ENCODE peak calls at places on chromosomes 7 and 10, in four cellular contexts. S is K562, O is HepG2, F is A549. B is an unnamed sample.

GRCh38 chr10:90947025-90947960 is 26.4 kb upstream of the ANKRD1 start:
- DNase-seq in S (no peak), O (no peak), F (no peak), B (no peak)

GRCh38 chr10:16612148-16612742 is 90.6 kb upstream of the C1QL3 start:
- DNase-seq in S (peak), O (peak), F (no peak), B (peak)

GRCh38 chr7:24820730-24821044 is 63.4 kb upstream of the GSDME start:
- DNase-seq in S (no peak), O (peak), F (peak), B (no peak)

GRCh38 chr7:73522081-73522818 is at the start of gene BAZ1B:
- DNase-seq in S (peak), O (peak), F (peak), B (peak)

GRCh38 chr10:110511734-110512449 is 14.2 kb downstream of the DUSP5 start:
- DNase-seq in S (no peak), O (peak), F (no peak), B (no peak)

GRCh38 chr7:64886956-64887545 is 16.0 kb upstream of the ZNF273 start:
- DNase-seq in S (no peak), O (no peak), F (no peak), B (no peak)

GRCh38 chr7:99953649-99954048 is 22.2 kb downstream of the AZGP1 start:
- DNase-seq in S (no peak), O (no peak), F (no peak), B (no peak)

GRCh38 chr7:150927954-150928340 is 50.2 kb downstream of the KCNH2 start:
- DNase-seq in S (peak), O (no peak), F (peak), B (no peak)

GRCh38 chr7:50664461-50664922 is 99.3 kb upstream of the DDC start:
- DNase-seq in S (no peak), O (no peak), F (no peak), B (no peak)

GRCh38 chr7:7562736-7563135 is 3.9 kb upstream of the MIOS start:
- DNase-seq in S (no peak), O (no peak), F (no peak), B (no peak)

GRCh38 chr10:64396105-64396504 is 874.9 kb downstream of the REEP3 start:
- DNase-seq in S (no peak), O (no peak), F (no peak), B (no peak)

GRCh38 chr7:88516424-88516823 is 209.7 kb upstream of the STEAP4 start:
- DNase-seq in S (no peak), O (no peak), F (no peak), B (no peak)

GRCh38 chr10:15621116-15621515 is 98.6 kb downstream of the ITGA8 start:
- DNase-seq in S (no peak), O (no peak), F (no peak), B (no peak)

GRCh38 chr10:24616536-24616935 is 107.2 kb downstream of the ARHGAP21 start:
- DNase-seq in S (no peak), O (no peak), F (no peak), B (no peak)

GRCh38 chr7:69782917-69783684 is 184.8 kb downstream of the AUTS2 start:
- DNase-seq in S (no peak), O (no peak), F (no peak), B (no peak)

GRCh38 chr10:10438335-10439123 is 579.1 kb upstream of the CELF2 start:
- DNase-seq in S (no peak), O (no peak), F (no peak), B (no peak)

GRCh38 chr10:113303747-113304146 is 249.1 kb upstream of the HABP2 start:
- DNase-seq in S (no peak), O (peak), F (no peak), B (no peak)

GRCh38 chr7:46832136-46832535 is 749.8 kb downstream of the TNS3 start:
- DNase-seq in S (no peak), O (no peak), F (no peak), B (no peak)

GRCh38 chr10:118912961-118913360 is 116.6 kb upstream of the NANOS1 start:
- DNase-seq in S (no peak), O (peak), F (no peak), B (no peak)

GRCh38 chr10:118911361-118911760 is 118.2 kb upstream of the NANOS1 start:
- DNase-seq in S (no peak), O (peak), F (peak), B (no peak)

GRCh38 chr10:118910702-118911101 is 118.8 kb upstream of the NANOS1 start:
- DNase-seq in S (no peak), O (no peak), F (no peak), B (no peak)

GRCh38 chr10:118907051-118907450 is 122.5 kb upstream of the NANOS1 start:
- DNase-seq in S (no peak), O (no peak), F (no peak), B (no peak)

GRCh38 chr10:118908487-118909280 is 120.8 kb upstream of the NANOS1 start:
- DNase-seq in S (peak), O (no peak), F (no peak), B (no peak)
- TF ChIP-seq HMGXB4 in S (no peak), O (no peak), F (no peak), B (no peak)

DNA sequence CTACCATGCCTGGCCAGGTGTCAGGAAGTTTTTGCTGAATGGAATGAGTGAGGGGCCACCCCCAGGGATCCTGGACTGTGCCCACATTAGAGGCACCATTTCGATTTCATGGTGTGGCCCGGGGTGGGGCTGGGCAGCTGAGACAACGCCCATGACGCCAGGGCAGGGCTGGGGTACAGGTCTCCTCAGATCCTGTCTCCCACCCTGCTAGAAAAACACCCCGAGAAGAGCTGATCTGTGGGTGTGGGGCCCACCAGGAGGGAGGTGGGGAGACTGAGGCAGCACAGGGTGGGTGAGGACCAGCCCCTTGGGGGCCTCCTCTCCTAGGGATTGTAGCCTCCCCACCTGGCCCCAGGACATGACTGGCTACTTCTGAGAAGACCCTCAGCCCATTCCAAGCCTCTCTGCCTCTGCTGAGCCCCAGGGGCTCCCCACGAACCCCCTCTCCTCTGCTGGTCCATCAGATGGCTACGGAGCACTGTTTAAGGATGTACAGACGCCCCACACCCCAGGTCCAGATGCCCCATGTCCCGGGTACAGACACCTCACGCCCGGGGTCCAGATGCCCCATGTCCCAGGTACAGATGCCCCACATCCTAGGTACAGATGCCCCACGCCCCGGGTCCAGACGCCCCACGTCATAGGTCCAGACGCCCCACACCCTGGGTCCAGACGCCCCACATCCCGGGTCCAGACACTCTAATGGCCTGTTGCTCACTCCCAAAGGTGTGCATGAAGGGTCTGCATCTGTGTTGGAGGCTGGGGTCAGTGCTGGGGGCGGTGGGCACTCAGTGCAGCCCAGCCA is 99.4 kb downstream of the MICALL2 start:
- DNase-seq in S (no peak), O (no peak), F (no peak), B (no peak)
- TF ChIP-seq MAX in S (no peak), O (no peak), F (no peak), B (no peak)

DNA sequence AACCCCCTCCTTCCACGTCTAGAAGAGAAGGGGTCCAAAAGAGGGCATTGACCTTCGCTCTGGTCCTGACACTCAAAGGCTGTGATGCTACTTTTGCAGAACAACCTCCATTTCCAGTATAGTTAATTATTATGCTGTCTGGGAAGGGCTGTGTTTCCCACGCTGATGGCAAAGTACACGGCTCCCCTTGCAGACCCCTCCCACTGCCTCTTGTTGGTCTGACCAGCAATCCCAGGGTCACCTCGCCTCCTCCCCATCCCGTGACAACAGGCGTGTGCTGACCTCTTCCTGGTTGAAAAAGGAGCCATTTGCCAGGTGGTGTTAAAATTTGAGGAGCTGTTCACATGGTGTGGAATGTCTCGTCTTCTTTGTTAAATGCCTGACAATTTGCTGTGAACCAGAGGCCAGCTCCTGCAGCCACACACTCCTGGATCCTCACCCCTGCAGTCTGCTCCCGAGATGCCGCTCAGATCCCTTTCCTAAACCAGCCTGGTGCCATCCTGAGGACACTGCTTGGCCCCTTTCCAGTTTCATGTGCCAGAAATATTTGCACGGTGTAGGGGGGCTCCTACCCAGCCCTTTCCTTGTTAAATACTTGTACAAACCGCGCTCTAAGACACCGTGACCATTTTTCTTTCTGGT is 321.7 kb downstream of the WDR37 start:
- DNase-seq in S (no peak), O (no peak), F (no peak), B (no peak)
- TF ChIP-seq HMGXB4 in S (no peak), O (no peak), F (no peak), B (no peak)

DNA sequence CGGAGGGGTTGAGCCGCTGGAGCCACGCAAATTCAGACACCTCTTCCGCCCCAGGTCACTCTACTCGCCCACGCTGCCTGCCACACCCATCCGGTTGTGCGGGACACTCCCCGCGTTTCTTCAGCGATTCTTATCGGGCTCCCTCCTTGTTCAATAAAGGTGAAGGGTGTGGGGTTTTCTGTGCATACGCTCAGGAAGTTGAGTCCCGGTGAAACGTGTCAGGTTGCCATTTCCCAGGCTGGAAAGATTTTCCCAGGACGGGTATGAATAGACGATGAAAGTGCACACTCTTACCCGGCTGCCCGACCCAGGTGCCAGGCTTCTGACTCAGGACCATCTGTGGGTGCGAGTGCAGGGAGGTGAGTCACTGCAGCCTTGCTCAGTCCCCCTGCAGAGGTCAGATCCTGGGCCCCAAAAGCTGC is 22.0 kb downstream of the KLF6 start:
- DNase-seq in S (peak), O (no peak), F (no peak), B (no peak)
- TF ChIP-seq MAX in S (no peak), O (no peak), F (no peak), B (no peak)

GRCh38 chr10:36624551-36625100 is 500.8 kb upstream of the ANKRD30A start:
- DNase-seq in S (no peak), O (no peak), F (no peak), B (no peak)

DNA sequence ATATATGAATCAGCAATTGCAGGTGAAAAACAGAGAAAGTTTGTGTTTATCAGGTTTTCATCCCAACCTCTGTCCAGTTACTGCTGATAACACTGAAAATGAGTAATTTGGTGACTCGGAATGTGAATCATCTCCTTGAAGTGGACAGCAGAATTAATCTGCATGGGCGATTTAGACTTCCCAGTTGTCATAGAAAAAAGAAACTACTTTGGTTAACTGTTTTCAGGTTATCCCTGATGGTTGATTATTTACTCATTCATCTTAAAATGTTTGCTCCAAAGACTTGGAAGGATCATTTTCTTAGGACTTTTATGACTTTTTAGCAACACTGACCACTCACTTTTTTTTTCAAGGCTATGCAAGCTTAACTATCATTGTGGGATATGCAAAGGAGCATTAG is 504.1 kb upstream of the ANKRD30A start:
- DNase-seq in S (no peak), O (no peak), F (no peak), B (no peak)
- TF ChIP-seq HMGXB4 in S (no peak), O (no peak), F (no peak), B (no peak)

DNA sequence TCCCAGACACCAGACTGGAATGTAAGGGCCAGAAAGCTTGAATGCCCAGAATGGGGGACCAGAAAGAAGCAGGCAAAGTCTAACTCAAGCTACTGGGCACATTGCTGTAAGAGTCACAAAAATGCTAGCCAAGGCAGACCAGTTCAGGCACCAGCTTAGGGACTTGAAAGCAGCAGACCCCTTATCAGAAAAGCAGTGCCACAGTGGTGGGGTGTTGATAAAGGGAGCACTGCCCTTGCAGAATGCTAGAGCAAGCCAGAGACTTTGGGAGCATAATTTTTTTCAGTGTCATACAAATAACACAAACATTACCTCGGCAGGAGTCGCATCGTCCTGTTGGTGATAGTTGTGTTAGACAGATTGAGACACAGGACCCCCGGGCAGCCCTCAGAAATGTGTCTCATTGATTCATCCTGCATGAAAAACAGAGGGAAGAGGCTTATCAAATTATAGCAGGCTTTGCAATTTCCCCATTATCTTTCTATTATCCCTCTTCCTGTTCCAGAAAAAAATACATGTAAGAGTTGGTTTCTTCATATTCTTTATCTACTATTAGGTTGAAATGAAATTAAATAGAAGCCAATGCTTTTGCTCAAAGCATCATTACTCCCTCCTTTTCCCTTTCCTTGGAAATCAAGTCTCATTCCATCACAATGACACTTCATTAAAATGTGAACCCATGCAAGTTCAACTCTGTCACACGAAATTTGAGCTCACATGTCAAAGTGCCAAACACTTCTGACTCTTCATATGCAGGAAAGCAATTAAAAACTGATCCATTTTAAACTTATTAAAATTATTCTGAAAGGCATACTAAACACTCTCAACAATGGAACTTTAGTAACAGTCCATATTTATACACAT is 13.4 kb downstream of the LRRC17 start:
- DNase-seq in S (no peak), O (no peak), F (no peak), B (no peak)
- TF ChIP-seq MAX in S (no peak), O (no peak), F (no peak), B (no peak)

GRCh38 chr7:27606270-27607209 is 56.1 kb downstream of the HIBADH start:
- DNase-seq in S (no peak), O (peak), F (no peak), B (no peak)

GRCh38 chr7:27607210-27607606 is 55.5 kb downstream of the HIBADH start:
- DNase-seq in S (no peak), O (no peak), F (no peak), B (no peak)

GRCh38 chr7:27614102-27614501 is 48.6 kb downstream of the HIBADH start:
- DNase-seq in S (no peak), O (no peak), F (no peak), B (no peak)

GRCh38 chr7:27608776-27609495 is 53.7 kb downstream of the HIBADH start:
- DNase-seq in S (no peak), O (no peak), F (no peak), B (no peak)

DNA sequence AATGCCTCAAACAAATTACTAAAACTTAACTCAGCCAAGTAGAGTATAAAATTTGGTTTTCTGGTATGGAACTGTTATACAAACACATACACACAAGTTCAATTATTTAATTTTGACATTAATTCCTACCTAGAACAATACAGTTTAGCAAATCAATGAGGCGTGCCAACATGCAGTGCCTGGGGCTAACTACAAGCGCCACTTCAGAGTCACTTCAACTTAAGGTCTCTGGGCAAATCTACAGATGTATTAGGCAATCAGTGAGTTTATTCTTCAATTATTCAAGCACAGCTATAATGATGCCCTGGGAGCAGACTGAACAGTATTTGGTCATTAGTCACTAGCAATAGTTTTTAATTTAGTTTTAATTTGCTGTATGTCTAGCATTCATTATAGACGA is 51.6 kb downstream of the HIBADH start:
- DNase-seq in S (no peak), O (no peak), F (no peak), B (no peak)
- TF ChIP-seq HMGXB4 in S (no peak), O (no peak), F (no peak), B (no peak)

GRCh38 chr10:123911866-123912265 is 20.3 kb upstream of the CPXM2 start:
- DNase-seq in S (no peak), O (no peak), F (no peak), B (no peak)
- TF ChIP-seq MAX in S (no peak), O (no peak), F (no peak), B (no peak)

GRCh38 chr7:116776610-116777289 is 85.6 kb upstream of the CAPZA2 start:
- DNase-seq in S (no peak), O (no peak), F (peak), B (no peak)
- TF ChIP-seq HMGXB4 in S (no peak), O (no peak), F (no peak), B (no peak)